ENCODE peak calls at places on chromosome 19, in five cellular contexts. Z, E, G, F and Q are unnamed samples.

GRCh38 chr19:49954092-49954825 is 6.7 kb downstream of the SIGLEC11 start:
- DNase-seq in Z (no peak), E (no peak), G (no peak), F (no peak), Q (no peak)

GRCh38 chr19:39595950-39596349 is 6.4 kb upstream of the LGALS13 start:
- DNase-seq in Z (no peak), E (no peak), G (no peak), F (no peak), Q (no peak)

GRCh38 chr19:13962738-13963602 is 10.7 kb downstream of the DCAF15 start:
- DNase-seq in Z (peak; percentile 27), E (no peak), G (no peak), F (peak; percentile 88), Q (no peak)

GRCh38 chr19:32828643-32829344 is 40.8 kb downstream of the SLC7A9 start:
- DNase-seq in Z (no peak), E (no peak), G (no peak), F (peak; percentile 71), Q (no peak)

GRCh38 chr19:49439841-49440240 is 1.5 kb downstream of the SLC17A7 start:
- DNase-seq in Z (no peak), E (no peak), G (no peak), F (no peak), Q (no peak)

GRCh38 chr19:33988601-33989000 is 183.7 kb upstream of the LSM14A start:
- DNase-seq in Z (no peak), E (no peak), G (no peak), F (no peak), Q (no peak)

GRCh38 chr19:38543807-38544568 is 73.8 kb downstream of the MAP4K1 start:
- DNase-seq in Z (peak; percentile 64), E (no peak), G (peak; percentile 42), F (no peak), Q (no peak)

GRCh38 chr19:4057913-4058695 is 8.6 kb downstream of the ZBTB7A start:
- DNase-seq in Z (peak; percentile 89), E (no peak), G (peak; percentile 87), F (peak; percentile 92), Q (no peak)

GRCh38 chr19:33866696-33867095 is 70.0 kb downstream of the KCTD15 start:
- DNase-seq in Z (no peak), E (no peak), G (no peak), F (no peak), Q (no peak)

GRCh38 chr19:38952395-38953165 is 21.8 kb downstream of the MRPS12 start:
- DNase-seq in Z (no peak), E (no peak), G (peak; percentile 26), F (no peak), Q (no peak)

GRCh38 chr19:33134571-33135041 is 2.7 kb downstream of the WDR88 start:
- DNase-seq in Z (no peak), E (no peak), G (no peak), F (peak; percentile 83), Q (no peak)

GRCh38 chr19:342801-343421 is 1.7 kb downstream of the MIER2 start:
- DNase-seq in Z (peak; percentile 81), E (no peak), G (peak; percentile 59), F (no peak), Q (no peak)

GRCh38 chr19:51301266-51301665 is 10.2 kb upstream of the IGLON5 start:
- DNase-seq in Z (no peak), E (no peak), G (no peak), F (no peak), Q (no peak)

GRCh38 chr19:29093553-29093908 is 119.4 kb downstream of the UQCRFS1 start:
- DNase-seq in Z (no peak), E (no peak), G (no peak), F (no peak), Q (no peak)

GRCh38 chr19:8517551-8518442 is 3.8 kb upstream of the ZNF414 start:
- DNase-seq in Z (no peak), E (no peak), G (no peak), F (no peak), Q (peak; percentile 30)

GRCh38 chr19:47429140-47429793 is 9.9 kb upstream of the MEIS3 start:
- DNase-seq in Z (no peak), E (no peak), G (no peak), F (no peak), Q (no peak)

GRCh38 chr19:10911579-10912363 is 16.7 kb downstream of the YIPF2 start:
- DNase-seq in Z (no peak), E (no peak), G (no peak), F (peak; percentile 66), Q (no peak)

GRCh38 chr19:44548736-44549135 is 19.3 kb upstream of the CEACAM20 start:
- DNase-seq in Z (no peak), E (no peak), G (no peak), F (no peak), Q (no peak)

GRCh38 chr19:46963093-46963734 is 56.4 kb upstream of the NPAS1 start:
- DNase-seq in Z (no peak), E (no peak), G (no peak), F (no peak), Q (no peak)

DNA sequence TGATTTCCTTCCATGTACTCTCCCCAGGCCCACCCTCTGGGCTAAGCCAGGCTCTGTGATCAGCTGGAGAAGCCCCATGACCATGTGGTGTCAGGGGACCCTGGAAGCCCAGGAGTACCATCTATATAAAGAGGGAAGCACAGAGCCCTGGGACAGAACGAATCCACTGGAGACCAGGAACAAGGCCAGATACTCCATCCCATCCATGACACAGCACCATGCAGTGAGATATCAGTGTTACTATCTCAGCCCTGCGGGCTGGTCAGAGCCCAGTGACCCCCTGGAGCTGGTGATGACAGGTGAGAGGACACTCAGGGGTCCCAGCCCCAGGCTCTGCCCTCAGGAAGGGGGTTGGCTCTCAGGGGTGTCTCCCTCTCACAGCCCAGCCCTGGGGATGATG is 27.5 kb upstream of the KIR3DL3 start:
- DNase-seq in Z (no peak), E (no peak), G (no peak), F (no peak), Q (no peak)
- H3K9me3 ChIP-seq in Z (no peaks in the 10 kb centered on the region), E (no peaks in the 10 kb centered on the region), G (no peaks in the 10 kb centered on the region), F (no peaks in the 10 kb centered on the region), Q (no peaks in the 10 kb centered on the region)

DNA sequence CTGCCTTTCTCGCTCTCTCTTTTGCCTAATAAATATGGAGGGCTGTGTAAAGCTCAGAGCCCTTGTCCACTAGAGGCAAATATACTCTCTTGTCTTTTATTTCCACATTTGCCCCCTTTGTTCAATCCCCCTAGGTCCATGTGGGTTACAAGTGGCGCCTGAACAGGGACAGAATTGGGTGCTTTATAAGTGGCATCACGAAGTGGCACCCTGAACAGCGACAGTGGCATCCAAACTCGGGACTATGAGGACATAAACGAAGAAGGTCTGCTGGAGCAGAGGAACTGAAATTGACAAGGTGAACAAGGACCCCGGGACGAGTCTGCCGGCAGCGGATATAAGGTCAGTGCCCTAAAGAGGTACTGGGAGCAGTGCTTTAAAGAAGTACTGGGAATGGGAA is 4.3 kb upstream of the ZNF610 start:
- DNase-seq in Z (no peak), E (no peak), G (no peak), F (no peak), Q (no peak)
- H3K9me3 ChIP-seq in Z (peaks cover 9% of the 10 kb centered on the region), E (peaks cover 42% of the 10 kb centered on the region), G (peaks cover 60% of the 10 kb centered on the region), F (peaks cover 97% of the 10 kb centered on the region), Q (peaks cover 30% of the 10 kb centered on the region)

DNA sequence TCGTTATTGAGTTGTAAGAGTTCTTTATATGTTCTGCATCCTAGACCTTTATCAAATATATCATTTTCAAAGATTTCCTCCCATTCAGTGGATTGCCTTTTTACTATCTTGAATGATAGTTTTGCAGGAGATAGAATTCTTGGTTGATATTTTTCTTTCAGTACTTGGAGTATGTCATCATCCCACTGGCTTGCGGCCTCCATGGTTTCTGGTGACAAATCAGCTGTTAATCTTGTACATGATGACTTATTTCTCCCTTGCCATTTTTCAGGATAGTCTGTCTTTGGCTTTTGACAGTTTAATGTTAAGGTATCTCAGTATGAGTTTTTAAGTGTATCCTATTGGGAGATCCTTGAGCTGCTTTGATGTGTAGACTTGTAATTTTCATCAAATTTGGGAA is 8.5 kb downstream of the ZNF557 start:
- DNase-seq in Z (no peak), E (no peak), G (no peak), F (no peak), Q (no peak)
- H3K9me3 ChIP-seq in Z (peaks cover 34% of the 10 kb centered on the region), E (peaks cover 75% of the 10 kb centered on the region), G (peaks cover 71% of the 10 kb centered on the region), F (peaks cover 82% of the 10 kb centered on the region), Q (peaks cover 59% of the 10 kb centered on the region)

GRCh38 chr19:17766543-17767131 is 15.4 kb downstream of the FCHO1 start:
- DNase-seq in Z (peak; percentile 86), E (peak; percentile 70), G (peak; percentile 94), F (peak; percentile 95), Q (no peak)
- H3K9me3 ChIP-seq in Z (no peaks in the 10 kb centered on the region), E (no peaks in the 10 kb centered on the region), G (no peaks in the 10 kb centered on the region), F (no peaks in the 10 kb centered on the region), Q (no peaks in the 10 kb centered on the region)

GRCh38 chr19:15525291-15525690 is 17.0 kb downstream of the CYP4F22 start:
- DNase-seq in Z (no peak), E (no peak), G (no peak), F (peak; percentile 66), Q (no peak)
- H3K9me3 ChIP-seq in Z (no peaks in the 10 kb centered on the region), E (no peaks in the 10 kb centered on the region), G (no peaks in the 10 kb centered on the region), F (no peaks in the 10 kb centered on the region), Q (no peaks in the 10 kb centered on the region)

DNA sequence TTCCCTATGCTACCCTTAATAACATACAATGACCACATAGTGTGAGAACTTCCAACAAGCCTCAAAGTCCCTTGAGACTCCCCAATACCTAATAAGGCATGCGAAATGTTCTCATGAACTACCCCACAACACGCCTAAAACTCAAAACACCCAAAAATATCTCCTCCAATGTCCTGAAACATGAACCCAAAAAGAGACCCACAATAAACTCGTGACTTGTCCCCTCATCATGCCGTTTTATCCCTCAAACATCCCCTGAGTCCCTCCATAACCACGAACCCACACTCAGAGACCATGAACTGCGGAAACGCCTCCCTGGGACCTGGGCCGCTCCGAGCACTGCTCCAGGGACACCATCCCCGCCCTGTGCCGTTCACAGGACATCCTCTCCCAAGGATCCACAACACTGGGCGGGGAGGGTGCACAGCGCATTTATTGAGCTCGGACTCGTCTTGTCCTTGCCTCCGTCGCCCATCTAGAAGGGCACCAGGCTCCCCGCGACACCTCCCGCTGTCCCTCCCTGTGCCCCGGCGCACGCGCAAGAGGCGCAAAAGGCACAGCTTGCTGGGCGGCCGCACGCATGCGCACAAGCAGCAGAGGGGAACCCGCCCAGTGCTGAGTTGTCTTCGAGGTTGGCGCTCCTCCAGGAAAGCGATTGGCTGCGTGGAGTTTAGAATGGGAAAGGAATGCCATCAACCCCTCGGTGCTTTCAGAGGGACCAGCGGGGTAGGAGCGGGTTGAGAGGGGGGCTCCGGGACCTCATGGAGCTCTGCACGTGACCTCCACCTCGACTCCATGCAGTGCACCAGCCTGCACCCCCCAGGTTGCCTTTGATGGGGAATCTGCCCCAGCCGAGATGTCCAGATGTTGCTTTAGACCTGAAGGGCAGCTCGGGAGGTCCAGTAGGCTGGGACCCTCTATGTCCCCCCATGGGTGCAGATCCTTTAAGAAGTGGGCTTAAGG is 8.8 kb downstream of the FXYD3 start:
- DNase-seq in Z (peak; percentile 97), E (no peak), G (peak; percentile 96), F (peak; percentile 97), Q (peak; percentile 78)
- H3K9me3 ChIP-seq in Z (no peaks in the 10 kb centered on the region), E (no peaks in the 10 kb centered on the region), G (no peaks in the 10 kb centered on the region), F (no peaks in the 10 kb centered on the region), Q (no peaks in the 10 kb centered on the region)